ENCODE peak calls at places on chromosomes 3 and 15, in nine cellular contexts. E is transverse colon, R is H1, Y is breast epithelium, U is suprapubic skin, N is endothelial cell of umbilical vein, H is HepG2, D is esophagus muscularis mucosa, W is K562. Z is an unnamed sample.

GRCh38 chr3:72597043-72597442 is 251.2 kb downstream of the SHQ1 start:
- DNase-seq in E (no peak), R (no peak), Y (no peak), U (no peak), N (no peak), H (no peak), D (no peak), W (no peak), Z (no peak)

GRCh38 chr15:40766906-40767837 is 2.6 kb upstream of the C15orf62 start:
- DNase-seq in E (no peak), R (no peak), Y (no peak), U (no peak), N (no peak), H (no peak), D (no peak), W (peak), Z (no peak)

GRCh38 chr3:13452490-13453335 is 27.4 kb upstream of the HDAC11 start:
- DNase-seq in E (peak), R (no peak), Y (no peak), U (no peak), N (peak), H (peak), D (no peak), W (peak), Z (no peak)

GRCh38 chr3:142916611-142917010 is 27.7 kb upstream of the PCOLCE2 start:
- DNase-seq in E (no peak), R (no peak), Y (no peak), U (no peak), N (no peak), H (no peak), D (no peak), W (no peak), Z (no peak)

GRCh38 chr15:51765751-51766150 is 14.4 kb downstream of the TMOD2 start:
- DNase-seq in E (no peak), R (no peak), Y (no peak), U (no peak), N (no peak), H (no peak), D (no peak), W (no peak), Z (no peak)

GRCh38 chr3:51691949-51692348 is 14.9 kb upstream of the GRM2 start:
- DNase-seq in E (no peak), R (no peak), Y (no peak), U (no peak), N (no peak), H (no peak), D (no peak), W (no peak), Z (no peak)

GRCh38 chr15:73333001-73333400 is 35.8 kb downstream of the HCN4 start:
- DNase-seq in E (no peak), R (no peak), Y (no peak), U (no peak), N (no peak), H (no peak), D (no peak), W (no peak), Z (no peak)

GRCh38 chr3:64691051-64691450 is 3.3 kb upstream of the ADAMTS9 start:
- DNase-seq in E (no peak), R (no peak), Y (no peak), U (peak), N (peak), H (no peak), D (no peak), W (no peak), Z (no peak)

GRCh38 chr15:78453447-78453846 is 15.4 kb downstream of the IREB2 start:
- DNase-seq in E (no peak), R (no peak), Y (no peak), U (no peak), N (no peak), H (no peak), D (no peak), W (no peak), Z (no peak)

GRCh38 chr3:155312781-155313180 is 19.3 kb upstream of the STRIT1 start:
- DNase-seq in E (no peak), R (no peak), Y (no peak), U (no peak), N (peak), H (no peak), D (no peak), W (no peak), Z (no peak)

GRCh38 chr3:146184616-146185015 is 23.6 kb upstream of the PLOD2 start:
- DNase-seq in E (no peak), R (no peak), Y (no peak), U (no peak), N (no peak), H (no peak), D (no peak), W (no peak), Z (peak)

GRCh38 chr3:110697961-110698360 is 373.7 kb upstream of the NECTIN3 start:
- DNase-seq in E (no peak), R (no peak), Y (no peak), U (no peak), N (peak), H (no peak), D (no peak), W (no peak), Z (no peak)

GRCh38 chr15:36778516-36778915 is 199.1 kb downstream of the CDIN1 start:
- DNase-seq in E (no peak), R (no peak), Y (no peak), U (no peak), N (no peak), H (no peak), D (no peak), W (no peak), Z (no peak)

GRCh38 chr3:97938444-97938843 is 33.8 kb downstream of the RIOX2 start:
- DNase-seq in E (no peak), R (no peak), Y (no peak), U (no peak), N (no peak), H (no peak), D (no peak), W (no peak), Z (no peak)

GRCh38 chr3:97942801-97943546 is 29.3 kb downstream of the RIOX2 start:
- DNase-seq in E (no peak), R (no peak), Y (no peak), U (no peak), N (no peak), H (no peak), D (no peak), W (no peak), Z (no peak)

GRCh38 chr3:97935842-97936241 is 36.4 kb downstream of the RIOX2 start:
- DNase-seq in E (no peak), R (no peak), Y (no peak), U (no peak), N (no peak), H (no peak), D (no peak), W (no peak), Z (no peak)

GRCh38 chr3:97937205-97937604 is 35.0 kb downstream of the RIOX2 start:
- DNase-seq in E (no peak), R (no peak), Y (no peak), U (no peak), N (no peak), H (no peak), D (no peak), W (no peak), Z (no peak)

DNA sequence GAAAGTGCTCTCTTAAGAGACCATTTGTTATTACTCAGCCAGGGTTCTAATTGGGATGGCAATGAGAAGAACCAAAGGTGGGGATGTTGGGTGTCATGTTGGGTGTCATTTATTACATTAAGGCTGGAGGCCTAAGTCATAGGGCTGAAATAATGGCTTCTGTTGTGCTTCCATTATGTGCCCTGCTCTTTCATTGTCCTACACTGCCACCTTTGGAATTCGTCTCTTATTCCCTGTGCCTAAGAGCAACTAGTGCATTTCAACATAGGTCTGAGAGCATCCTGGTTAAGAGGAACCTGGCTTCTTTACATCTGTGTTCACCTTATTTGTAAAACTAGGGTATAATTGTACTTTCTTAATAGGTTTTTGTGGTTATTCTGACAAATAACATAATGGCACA is 32.2 kb downstream of the RIOX2 start:
- DNase-seq in E (no peak), R (no peak), Y (no peak), U (no peak), N (peak), H (peak), D (no peak), W (no peak), Z (no peak)
- TF ChIP-seq CTCF in E (no peak), R (peak), Y (no peak), U (no peak), N (no peak), H (peak), D (no peak), W (no peak), Z (no peak)

DNA sequence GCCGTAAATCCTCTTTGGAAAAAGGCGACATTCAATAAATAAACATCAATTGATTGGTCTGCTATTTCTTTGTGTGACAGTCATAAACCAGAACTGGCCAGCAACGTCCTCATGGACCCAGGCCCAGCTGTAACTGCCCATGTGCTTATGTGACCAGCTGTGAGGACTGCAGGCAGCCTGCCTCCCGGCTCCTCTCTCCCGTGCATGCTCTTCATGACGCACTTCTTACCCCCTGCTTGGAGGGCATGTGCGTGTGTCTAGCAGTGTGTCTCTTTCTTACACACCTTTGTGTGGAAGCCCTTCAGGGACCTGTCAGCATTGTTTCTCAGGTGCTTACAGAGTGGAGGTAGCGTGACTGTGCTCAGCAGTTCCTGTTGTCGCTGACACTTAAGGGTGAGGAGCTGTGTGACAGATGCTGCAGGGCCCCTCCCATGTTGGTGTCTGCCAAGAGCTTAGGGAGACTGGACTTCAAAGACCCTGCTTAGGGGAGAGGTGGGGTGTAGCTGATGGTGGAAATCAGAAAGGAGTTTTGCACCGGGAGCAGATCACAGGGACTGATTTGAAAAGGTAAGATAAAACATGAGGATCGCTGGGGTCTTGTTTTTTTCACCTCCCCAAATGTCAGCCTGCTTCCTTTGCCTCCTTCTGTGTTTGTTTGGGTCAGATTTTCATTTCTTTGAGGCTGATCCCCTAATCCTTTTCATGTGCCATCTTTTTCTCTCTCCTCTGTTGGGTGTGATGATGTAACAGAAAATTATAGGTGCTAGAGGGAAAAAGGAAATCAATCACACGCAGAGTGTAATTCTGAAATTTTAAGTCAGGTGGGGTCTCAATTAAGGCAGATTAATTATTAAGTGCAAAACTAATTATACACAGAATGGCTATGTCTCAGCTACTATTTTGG is 2.1 kb downstream of the PODXL2 start:
- DNase-seq in E (no peak), R (no peak), Y (no peak), U (no peak), N (no peak), H (no peak), D (no peak), W (no peak), Z (no peak)
- TF ChIP-seq POLR2AphosphoS5 in E (no peak), R (no peak), Y (no peak), U (no peak), N (no peak), H (no peak), D (no peak), W (no peak), Z (no peak)

DNA sequence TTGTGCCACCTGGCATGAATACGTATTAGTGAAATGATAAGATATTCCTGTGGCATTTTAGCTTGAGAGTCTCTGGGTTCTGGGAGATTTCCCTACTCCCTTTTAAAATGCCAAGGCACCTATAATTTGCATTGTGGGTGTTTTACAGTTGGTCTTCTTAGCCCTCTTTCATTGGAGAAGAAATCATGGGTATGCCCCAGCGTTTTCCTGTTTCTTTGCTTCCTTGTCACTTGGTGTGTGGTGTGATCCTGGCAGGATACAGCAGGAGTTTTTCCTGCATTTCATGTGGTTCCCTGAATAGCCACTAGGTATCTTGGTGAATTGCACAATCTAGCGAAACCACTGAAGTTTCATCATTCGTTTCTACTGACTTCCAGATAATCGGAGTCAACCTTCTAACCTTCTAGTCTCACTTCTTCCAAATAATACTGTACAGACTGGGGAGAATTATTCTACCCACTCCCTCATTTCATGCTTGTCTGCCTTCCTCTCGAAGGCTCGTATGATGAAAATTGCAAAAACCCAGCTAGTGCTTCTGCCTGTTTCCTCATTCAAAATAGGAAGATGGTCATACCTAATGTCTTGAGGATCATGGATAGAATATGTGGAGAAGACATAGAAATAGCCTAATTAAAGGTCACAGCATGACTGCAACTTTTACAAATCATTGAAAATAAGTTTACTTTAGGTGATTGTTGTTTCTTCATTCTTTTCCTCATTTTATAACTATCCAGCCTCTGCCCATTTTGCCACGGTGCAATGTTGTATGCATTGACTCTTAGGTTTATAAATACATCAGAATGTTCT is 2.7 kb downstream of the BHLHE40 start:
- DNase-seq in E (no peak), R (no peak), Y (no peak), U (no peak), N (peak), H (peak), D (no peak), W (no peak), Z (no peak)
- TF ChIP-seq POLR2A in E (no peak), R (no peak), Y (no peak), U (no peak), N (peak), H (no peak), D (no peak), W (no peak), Z (no peak)

GRCh38 chr3:165895919-165896318 is 58.7 kb upstream of the BCHE start:
- DNase-seq in E (no peak), R (peak), Y (no peak), U (no peak), N (no peak), H (peak), D (no peak), W (peak), Z (no peak)
- TF ChIP-seq CTCF in E (no peak), R (peak), Y (no peak), U (no peak), N (no peak), H (peak), D (no peak), W (peak), Z (no peak)

GRCh38 chr15:66851226-66852063 is 149.4 kb downstream of the SMAD6 start:
- DNase-seq in E (peak), R (peak), Y (peak), U (peak), N (peak), H (peak), D (peak), W (peak), Z (peak)
- TF ChIP-seq POLR2AphosphoS5 in E (peak), R (no peak), Y (peak), U (peak), N (peak), H (no peak), D (peak), W (no peak), Z (peak)

GRCh38 chr3:93979850-93980677 is at the start of gene ARL13B:
- DNase-seq in E (peak), R (peak), Y (peak), U (peak), N (peak), H (peak), D (peak), W (peak), Z (peak)
- TF ChIP-seq POLR2A in E (peak), R (no peak), Y (peak), U (no peak), N (peak), H (peak), D (peak), W (peak), Z (no peak)